ENCODE peak calls at places on chromosomes 6 and 20, in four cellular contexts. J, B, L and K are unnamed samples.

GRCh38 chr20:44114755-44115044 is 72.3 kb downstream of the JPH2 start:
- DNase-seq in J (no peak), B (no peak), L (no peak), K (no peak)

GRCh38 chr20:36237477-36237876 is 1.2 kb downstream of the AAR2 start:
- DNase-seq in J (no peak), B (no peak), L (no peak), K (no peak)

GRCh38 chr20:21090112-21090737 is 15.9 kb downstream of the LINC00237 start:
- DNase-seq in J (no peak), B (no peak), L (no peak), K (no peak)

GRCh38 chr6:55450007-55450406 is 122.7 kb downstream of the GFRAL start:
- DNase-seq in J (no peak), B (no peak), L (no peak), K (no peak)

GRCh38 chr20:58868795-58869194 is 16.3 kb downstream of the GNAS start:
- DNase-seq in J (no peak), B (no peak), L (no peak), K (peak; percentile 29)

GRCh38 chr6:139240161-139241010 is 51.4 kb downstream of the TXLNB start:
- DNase-seq in J (no peak), B (no peak), L (peak; percentile 67), K (peak; percentile 28)

GRCh38 chr6:71383891-71384489 is 95.4 kb downstream of the OGFRL1 start:
- DNase-seq in J (no peak), B (no peak), L (peak; percentile 84), K (peak; percentile 47)

GRCh38 chr6:125658759-125659431 is 90.5 kb upstream of the HEY2 start:
- DNase-seq in J (no peak), B (no peak), L (no peak), K (peak; percentile 16)

GRCh38 chr6:100230115-100230975 is 234.4 kb downstream of the SIM1 start:
- DNase-seq in J (no peak), B (no peak), L (no peak), K (no peak)

GRCh38 chr6:30044630-30045029 is 16.4 kb upstream of the POLR1H start:
- DNase-seq in J (no peak), B (no peak), L (no peak), K (peak; percentile 53)

GRCh38 chr20:46207031-46207549 is 89.0 kb downstream of the CD40 start:
- DNase-seq in J (no peak), B (no peak), L (no peak), K (no peak)
- H3K4me3 ChIP-seq in J (no peak overlapping the region), B (no peak overlapping the region), L (no peak overlapping the region), K (no peak overlapping the region)

GRCh38 chr6:37566209-37566859 is 66.6 kb upstream of the CCDC167 start:
- DNase-seq in J (peak; percentile 58), B (peak; percentile 65), L (peak; percentile 59), K (peak; percentile 29)
- H3K4me3 ChIP-seq in J (peak overlapping the region; percentile 45), B (peak overlapping the region; percentile 27), L (peak overlapping the region; percentile 14), K (peak overlapping the region; percentile 22)

DNA sequence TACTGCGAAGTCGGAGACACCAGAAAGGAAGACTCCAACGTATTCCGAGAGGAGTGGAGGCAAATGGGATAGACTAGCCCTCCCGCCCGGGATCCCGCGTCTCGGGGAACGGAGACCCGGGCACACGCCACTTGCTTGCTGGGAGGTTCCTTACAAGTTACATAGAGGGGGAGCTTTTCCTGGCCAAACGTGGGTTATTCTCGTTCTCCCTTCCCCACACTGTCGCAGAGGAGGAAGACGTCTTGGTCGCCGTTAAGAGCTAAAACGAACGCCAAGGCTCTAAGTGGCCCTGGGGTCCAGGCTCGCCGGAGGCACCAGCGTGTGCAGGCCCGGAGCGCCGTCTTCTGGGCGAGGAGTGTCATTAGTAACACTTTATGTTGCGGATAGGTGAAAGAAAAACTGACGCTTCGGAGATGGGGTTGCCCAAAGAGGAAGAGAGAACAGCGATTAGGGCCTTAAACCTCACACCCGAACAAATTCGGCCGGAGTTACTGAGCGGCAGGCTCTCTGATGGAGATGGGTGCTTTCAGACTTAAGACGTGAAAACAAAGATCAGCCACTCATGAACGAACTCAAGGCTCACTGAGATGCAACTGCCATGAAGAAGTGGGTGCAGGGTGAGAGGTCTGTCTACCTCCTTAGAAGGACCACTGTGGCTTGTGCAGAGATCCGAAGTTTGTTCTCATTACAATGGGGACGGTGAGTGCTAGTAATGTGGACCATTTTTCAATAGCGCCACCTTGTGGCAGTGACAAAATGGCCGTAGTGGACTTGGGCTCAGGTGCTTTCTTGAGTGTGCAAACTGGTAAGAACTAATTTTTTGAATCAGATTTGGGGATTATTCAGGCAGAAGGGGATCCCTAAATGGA is 11.7 kb upstream of the ZNF311 start:
- DNase-seq in J (peak; percentile 80), B (peak; percentile 72), L (peak; percentile 86), K (peak; percentile 85)
- H3K4me3 ChIP-seq in J (peak overlapping the region; percentile 60), B (peak overlapping the region; percentile 84), L (peak overlapping the region; percentile 44), K (peak overlapping the region; percentile 69)

GRCh38 chr6:128560966-128561365 is 40.6 kb upstream of the PTPRK start:
- DNase-seq in J (no peak), B (no peak), L (no peak), K (no peak)
- H3K4me3 ChIP-seq in J (no peak overlapping the region), B (no peak overlapping the region), L (no peak overlapping the region), K (no peak overlapping the region)

GRCh38 chr6:137213813-137214212 is 5.4 kb downstream of the IFNGR1 start:
- DNase-seq in J (no peak), B (no peak), L (peak; percentile 58), K (no peak)
- H3K4me3 ChIP-seq in J (no peak overlapping the region), B (no peak overlapping the region), L (no peak overlapping the region), K (no peak overlapping the region)

GRCh38 chr6:25599516-25600060 is 52.4 kb upstream of the SCGN start:
- DNase-seq in J (no peak), B (no peak), L (no peak), K (no peak)
- H3K4me3 ChIP-seq in J (no peak overlapping the region), B (no peak overlapping the region), L (no peak overlapping the region), K (no peak overlapping the region)

GRCh38 chr6:165163519-165163918 is 145.9 kb downstream of the C6orf118 start:
- DNase-seq in J (no peak), B (no peak), L (no peak), K (no peak)
- H3K4me3 ChIP-seq in J (no peak overlapping the region), B (no peak overlapping the region), L (no peak overlapping the region), K (no peak overlapping the region)

DNA sequence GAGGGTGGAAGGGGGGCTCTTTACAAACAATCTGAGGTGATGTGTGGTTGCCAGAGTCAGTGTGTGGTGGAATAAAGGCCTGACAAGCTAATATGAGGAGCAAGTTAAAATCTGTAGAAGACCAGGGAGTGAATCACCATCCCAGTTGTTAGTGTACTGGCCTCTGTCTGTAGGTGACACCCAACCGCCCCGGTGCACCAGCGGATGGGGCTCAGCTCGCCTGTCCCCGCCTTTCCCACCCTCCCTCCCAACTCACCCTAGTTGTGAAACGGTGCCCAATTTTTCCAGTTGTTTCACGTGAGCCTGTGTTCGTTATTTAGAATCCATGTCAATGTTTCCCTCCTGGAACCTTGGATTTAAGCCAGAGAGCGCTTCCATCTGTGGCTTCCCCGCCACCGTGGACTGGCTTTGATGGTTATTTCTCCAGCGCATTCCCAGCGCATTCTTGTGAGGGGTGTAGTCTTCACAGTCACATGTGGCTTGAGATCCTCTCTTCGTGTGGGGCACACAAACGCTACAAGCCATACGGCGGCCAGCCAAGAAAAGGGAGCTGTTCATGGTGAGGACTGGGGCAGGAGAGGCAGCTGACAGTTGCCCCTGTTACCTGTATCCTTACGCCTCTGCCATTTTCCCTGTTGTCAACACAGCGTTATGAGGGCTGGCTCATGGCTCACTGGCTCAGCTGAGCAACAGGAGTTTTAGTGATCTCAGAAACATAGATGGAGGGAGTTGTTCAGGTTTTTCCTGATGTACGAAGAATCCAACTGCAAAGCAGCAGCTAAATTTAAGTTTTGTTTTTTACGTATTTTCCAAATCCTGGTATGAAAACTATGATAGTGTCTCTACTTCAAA is 137.6 kb downstream of the ZDHHC14 start:
- DNase-seq in J (no peak), B (no peak), L (no peak), K (no peak)
- H3K4me3 ChIP-seq in J (no peak overlapping the region), B (no peak overlapping the region), L (no peak overlapping the region), K (no peak overlapping the region)

DNA sequence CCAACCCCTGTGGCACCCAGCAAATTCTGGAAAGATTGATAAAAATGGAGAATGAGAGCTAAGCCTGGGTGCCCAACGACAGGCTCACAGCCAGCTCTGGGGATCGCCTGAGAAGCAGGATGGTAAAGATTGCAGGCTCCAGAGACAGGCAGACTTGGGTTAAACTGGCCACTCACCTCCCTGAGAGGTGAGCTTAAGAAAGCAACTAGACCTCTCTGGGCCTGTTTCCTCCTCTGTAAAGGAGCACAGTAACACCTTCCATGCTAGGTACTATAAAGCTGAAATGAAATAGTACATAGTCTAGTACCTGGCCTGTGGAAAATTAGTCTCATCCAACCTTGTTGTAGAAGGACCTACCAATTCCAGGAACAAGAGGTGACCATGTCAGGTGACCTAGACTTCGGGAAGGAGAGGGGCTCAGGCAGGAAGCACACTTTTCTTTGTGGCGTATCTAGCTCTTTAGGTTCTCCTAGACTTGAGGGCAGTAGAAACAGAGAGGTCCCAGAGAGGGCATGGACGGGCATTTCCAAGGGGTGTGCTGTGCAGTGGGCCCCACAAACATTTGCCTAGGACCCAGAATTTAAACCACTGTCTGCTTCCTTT is 142.8 kb upstream of the MYLIP start:
- DNase-seq in J (no peak), B (no peak), L (no peak), K (no peak)
- H3K4me3 ChIP-seq in J (no peak overlapping the region), B (no peak overlapping the region), L (no peak overlapping the region), K (no peak overlapping the region)

GRCh38 chr6:135852775-135853174 is 1.3 kb downstream of the PDE7B start:
- DNase-seq in J (no peak), B (no peak), L (no peak), K (no peak)
- H3K4me3 ChIP-seq in J (peak overlapping the region; percentile 0), B (no peak overlapping the region), L (no peak overlapping the region), K (no peak overlapping the region)